ENCODE peak calls at places on chromosomes 12 and 14, in eight cellular contexts. K, G, V, B, E, M, H and A are unnamed samples.

GRCh38 chr14:94115068-94115591 is 4.6 kb downstream of the IFI27 start:
- DNase-seq in B (no peak), V (no peak), K (no peak), H (no peak), E (no peak), M (no peak), G (no peak), A (no peak)

GRCh38 chr12:95492462-95492861 is 18.5 kb downstream of the METAP2 start:
- DNase-seq in E (no peak), V (no peak), B (no peak), G (no peak), H (no peak), K (no peak), M (no peak), A (no peak)

GRCh38 chr12:106091421-106091820 is 47.3 kb downstream of the NUAK1 start:
- DNase-seq in E (no peak), G (no peak), V (peak; percentile 52), K (no peak), H (no peak), B (no peak), M (no peak), A (no peak)

GRCh38 chr12:114869091-114869834 is 185.3 kb upstream of the TBX3 start:
- DNase-seq in M (no peak), B (no peak), K (peak; percentile 76), E (no peak), H (no peak), G (no peak), V (no peak), A (no peak)

GRCh38 chr12:124532947-124533346 is 34.5 kb downstream of the NCOR2 start:
- DNase-seq in V (no peak), K (no peak), H (no peak), B (no peak), E (no peak), G (no peak), M (no peak), A (no peak)

GRCh38 chr12:57139796-57140649 is 7.4 kb downstream of the LRP1-AS start:
- DNase-seq in V (no peak), G (no peak), B (no peak), H (no peak), K (no peak), E (no peak), M (no peak), A (no peak)

GRCh38 chr12:124413401-124413800 is 118.5 kb downstream of the RFLNA start:
- DNase-seq in V (no peak), K (no peak), G (no peak), M (peak; percentile 91), H (no peak), E (no peak), B (no peak), A (no peak)

GRCh38 chr14:59265808-59266207 is 77.3 kb downstream of the DAAM1 start:
- DNase-seq in G (no peak), M (no peak), B (no peak), K (no peak), E (no peak), H (no peak), V (peak; percentile 52), A (no peak)

GRCh38 chr14:93081875-93082570 is 33.7 kb downstream of the ITPK1 start:
- DNase-seq in M (no peak), B (no peak), H (no peak), E (no peak), V (no peak), G (no peak), K (no peak), A (peak; percentile 53)

GRCh38 chr12:91139264-91139663 is 28.0 kb upstream of the LUM start:
- DNase-seq in G (no peak), H (no peak), V (no peak), E (no peak), B (no peak), M (no peak), K (no peak), A (peak; percentile 11)

GRCh38 chr14:60777856-60778578 is 43.5 kb downstream of the MNAT1 start:
- DNase-seq in H (no peak), E (no peak), K (peak; percentile 63), V (peak; percentile 85), B (no peak), M (no peak), G (no peak), A (no peak)

GRCh38 chr14:88616697-88617096 is 53.9 kb downstream of the ZC3H14 start:
- DNase-seq in H (no peak), M (no peak), G (no peak), B (no peak), K (no peak), E (no peak), V (no peak), A (no peak)

GRCh38 chr12:2027379-2027778 is 23.1 kb upstream of the DCP1B start:
- DNase-seq in G (no peak), M (no peak), V (no peak), B (no peak), K (no peak), E (no peak), H (no peak), A (peak; percentile 39)

GRCh38 chr12:6699989-6700645 is 498 bp downstream of the PIANP start:
- DNase-seq in M (peak; percentile 37), G (no peak), V (no peak), B (peak; percentile 53), H (no peak), E (no peak), K (no peak), A (peak; percentile 73)

GRCh38 chr12:45278447-45278846 is 62.6 kb downstream of the ANO6 start:
- DNase-seq in M (no peak), E (no peak), K (no peak), V (no peak), B (no peak), G (no peak), H (no peak), A (no peak)

GRCh38 chr14:90717916-90718315 is 98.3 kb downstream of the TTC7B start:
- DNase-seq in M (no peak), K (no peak), V (no peak), B (no peak), H (no peak), E (no peak), G (no peak), A (no peak)

GRCh38 chr14:54309615-54310014 is 87.2 kb upstream of the CDKN3 start:
- DNase-seq in M (no peak), G (no peak), B (no peak), H (no peak), V (no peak), K (no peak), E (no peak), A (no peak)

GRCh38 chr14:79016828-79017505 is 846.8 kb downstream of the NRXN3 start:
- DNase-seq in H (no peak), M (no peak), V (peak; percentile 82), B (no peak), K (peak; percentile 72), E (no peak), G (no peak), A (no peak)

GRCh38 chr12:1360812-1361211 is 233.6 kb downstream of the FBXL14 start:
- DNase-seq in H (no peak), V (peak; percentile 62), K (peak; percentile 71), E (no peak), B (no peak), G (no peak), M (no peak), A (no peak)

GRCh38 chr12:51759175-51759574 is 89.3 kb downstream of the FIGNL2 start:
- DNase-seq in E (no peak), H (no peak), M (no peak), V (no peak), K (no peak), G (no peak), B (no peak), A (no peak)

GRCh38 chr12:69107541-69107940 is 131.8 kb upstream of the CPSF6 start:
- DNase-seq in M (no peak), V (no peak), H (no peak), K (no peak), E (no peak), G (no peak), B (no peak), A (no peak)

GRCh38 chr12:66804555-66804954 is 125.7 kb upstream of the GRIP1 start:
- DNase-seq in B (no peak), K (no peak), H (no peak), G (no peak), E (no peak), V (no peak), M (no peak), A (no peak)

GRCh38 chr12:46442239-46442638 is 69.7 kb upstream of the SLC38A2 start:
- DNase-seq in M (no peak), H (no peak), B (no peak), E (no peak), K (no peak), V (peak; percentile 83), G (no peak), A (peak; percentile 60)

GRCh38 chr14:75402867-75403413 is 24.9 kb upstream of the JDP2 start:
- DNase-seq in M (no peak), E (no peak), B (no peak), H (no peak), K (no peak), G (no peak), V (no peak), A (no peak)

GRCh38 chr12:64006211-64006610 is 161.7 kb downstream of the SRGAP1 start:
- DNase-seq in V (peak; percentile 45), G (no peak), H (no peak), K (no peak), B (no peak), M (no peak), E (no peak), A (no peak)

GRCh38 chr12:2805146-2805525 is 7.3 kb upstream of the ITFG2 start:
- DNase-seq in G (no peak), E (no peak), H (no peak), M (no peak), K (no peak), V (no peak), B (no peak), A (peak; percentile 8)

GRCh38 chr14:73223049-73223448 is 14.3 kb upstream of the PAPLN start:
- DNase-seq in M (no peak), B (no peak), G (no peak), E (no peak), K (no peak), V (no peak), H (no peak), A (no peak)

GRCh38 chr14:100823488-100823887 is 2.4 kb upstream of the MEG3 start:
- DNase-seq in B (no peak), G (no peak), H (no peak), M (no peak), E (no peak), V (no peak), K (no peak), A (no peak)

GRCh38 chr14:103711516-103712431 is 3.5 kb downstream of the XRCC3 start:
- DNase-seq in B (peak; percentile 79), G (no peak), M (peak; percentile 75), E (no peak), K (no peak), H (no peak), V (no peak), A (no peak)

GRCh38 chr14:93939304-93940229 is 12.4 kb downstream of the FAM181A start:
- DNase-seq in B (peak; percentile 91), H (peak; percentile 65), E (peak; percentile 94), V (no peak), G (peak; percentile 85), K (peak; percentile 29), M (peak; percentile 89), A (peak; percentile 89)

GRCh38 chr12:78898416-78898815 is 33.8 kb downstream of the SYT1 start:
- DNase-seq in G (no peak), K (no peak), E (no peak), H (no peak), B (no peak), V (peak; percentile 25), M (peak; percentile 69), A (no peak)

GRCh38 chr14:32468955-32469354 is 139.9 kb downstream of the AKAP6 start:
- DNase-seq in E (no peak), V (peak; percentile 95), B (no peak), M (no peak), H (no peak), K (no peak), G (no peak), A (no peak)

GRCh38 chr12:62712561-62712960 is 222.4 kb downstream of the PPM1H start:
- DNase-seq in K (no peak), B (no peak), E (no peak), G (no peak), V (no peak), H (no peak), M (no peak), A (no peak)